ENCODE peak calls at places on chromosomes 3 and 15, in seven cellular contexts. V is HepG2, G is GM12878, S is HCT116, H is GM23338, I is H1, R is K562. M is an unnamed sample. For H3K4me1, the result is how much of the 10 kb centered on the place peaks cover.

GRCh38 chr3:113261996-113262665 is 50.8 kb downstream of the BOC start:
- DNase-seq in S (no peak), G (no peak), H (no peak), I (no peak), V (peak), R (no peak), M (no peak)

GRCh38 chr3:11212784-11213183 is 58.5 kb downstream of the HRH1 start:
- DNase-seq in H (no peak), S (peak), I (no peak), R (no peak), V (no peak), G (no peak), M (peak)

GRCh38 chr3:123388811-123389210 is 60.1 kb downstream of the ADCY5 start:
- DNase-seq in G (no peak), H (no peak), R (no peak), I (no peak), V (no peak), S (no peak), M (no peak)

GRCh38 chr3:124078978-124079911 is 87.3 kb upstream of the ROPN1 start:
- DNase-seq in R (peak), G (no peak), S (peak), V (peak), H (peak), I (no peak), M (peak)

GRCh38 chr3:130907966-130908365 is 14.1 kb downstream of the ATP2C1 start:
- DNase-seq in G (no peak), R (no peak), I (no peak), V (no peak), H (no peak), S (no peak), M (no peak)

GRCh38 chr15:31296304-31297220 is 30.1 kb upstream of the KLF13 start:
- DNase-seq in H (no peak), I (no peak), S (no peak), G (no peak), R (no peak), V (peak), M (peak)

GRCh38 chr3:126432901-126433480 is 38.3 kb downstream of the CFAP100 start:
- DNase-seq in S (no peak), R (no peak), I (no peak), H (no peak), G (no peak), V (no peak), M (no peak)

GRCh38 chr3:11596387-11596786 is 47.3 kb downstream of the VGLL4 start:
- DNase-seq in I (no peak), S (no peak), G (no peak), H (no peak), R (no peak), V (no peak), M (no peak)

GRCh38 chr3:95097493-95097892 is 1034.6 kb downstream of the NSUN3 start:
- DNase-seq in R (no peak), G (no peak), H (no peak), V (no peak), I (no peak), S (no peak), M (no peak)

GRCh38 chr15:31869640-31870335 is 160.5 kb upstream of the CHRNA7 start:
- DNase-seq in I (no peak), V (no peak), R (no peak), H (peak), S (no peak), G (no peak), M (no peak)

GRCh38 chr15:65653341-65653740 is 31.6 kb downstream of the SLC24A1 start:
- DNase-seq in I (no peak), S (no peak), H (no peak), V (no peak), R (no peak), G (no peak), M (peak)

DNA sequence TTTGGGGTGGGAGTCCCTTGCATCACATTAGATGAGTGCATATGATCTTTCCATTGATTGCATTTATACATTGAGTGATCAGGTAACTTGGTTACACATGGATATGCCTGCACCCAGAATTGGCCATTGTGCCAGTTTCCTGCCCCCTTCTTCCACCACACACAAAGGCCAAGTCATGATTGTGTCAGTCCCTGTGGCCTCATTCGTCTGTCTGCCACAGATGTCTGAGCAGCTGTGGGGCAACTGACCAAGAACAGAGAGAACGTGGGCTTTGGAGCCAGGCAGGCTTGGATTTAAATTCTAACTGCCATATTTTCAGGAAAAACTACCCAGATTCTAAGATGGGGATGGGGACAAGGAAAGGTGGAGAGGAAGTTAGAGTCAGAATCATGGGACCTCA is 27.0 kb downstream of the CCNL1 start:
- DNase-seq in R (no peak), H (no peak), I (no peak), S (no peak), G (no peak), V (no peak), M (no peak)
- H3K4me1 ChIP-seq in R (under half), H (under half), I (under half), S (half or more), G (under half), V (half or more), M (under half)

GRCh38 chr3:193859195-193859594 is 266.2 kb downstream of the OPA1 start:
- DNase-seq in V (no peak), S (no peak), I (no peak), G (no peak), R (peak), H (no peak), M (no peak)

GRCh38 chr3:193861036-193861435 is 268.0 kb downstream of the OPA1 start:
- DNase-seq in G (no peak), H (no peak), R (no peak), I (no peak), S (no peak), V (no peak), M (no peak)

GRCh38 chr3:193865879-193866480 is 270.0 kb upstream of the HES1 start:
- DNase-seq in G (no peak), S (no peak), H (no peak), I (no peak), V (no peak), R (no peak), M (no peak)

GRCh38 chr3:193865339-193865738 is 270.6 kb upstream of the HES1 start:
- DNase-seq in R (no peak), I (no peak), S (no peak), V (no peak), G (no peak), H (no peak), M (no peak)

DNA sequence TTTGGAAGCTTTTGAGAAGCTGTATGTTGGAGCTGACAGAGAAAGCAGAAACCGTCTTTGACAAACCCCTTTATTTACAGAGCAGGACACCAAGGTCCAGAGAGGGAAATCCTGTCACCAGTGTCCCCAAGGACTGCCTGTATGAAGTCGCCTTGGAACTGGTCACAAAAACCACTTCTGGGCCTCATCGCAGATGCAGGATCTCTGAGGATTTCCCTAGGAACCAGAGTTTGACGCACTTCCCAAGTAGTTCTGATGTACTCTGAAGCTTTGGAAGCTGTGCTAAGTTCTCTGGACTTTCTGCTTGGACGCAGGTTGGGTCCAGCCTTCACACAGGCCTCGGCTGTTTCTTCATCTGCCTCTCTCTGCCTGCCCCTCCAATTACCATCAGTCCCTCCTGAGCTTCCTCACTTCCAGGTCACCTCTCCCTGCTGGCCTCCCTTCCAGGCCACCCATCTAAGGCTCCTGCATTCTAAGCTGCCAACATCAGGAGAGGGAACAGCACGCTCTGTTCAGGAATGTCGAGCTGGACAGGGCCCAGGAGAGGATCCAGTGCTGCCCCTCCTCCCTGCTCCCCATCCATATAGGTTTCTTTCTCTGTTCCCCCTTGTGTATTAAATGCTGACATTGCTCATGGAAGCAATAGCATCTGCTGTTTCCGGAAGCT is 270.8 kb downstream of the OPA1 start:
- DNase-seq in V (no peak), G (no peak), R (no peak), I (no peak), S (no peak), H (no peak), M (no peak)
- TF ChIP-seq POLR2AphosphoS5 in V (no peak), G (no peak), R (no peak), I (no peak), S (no peak), H (no peak), M (no peak)

DNA sequence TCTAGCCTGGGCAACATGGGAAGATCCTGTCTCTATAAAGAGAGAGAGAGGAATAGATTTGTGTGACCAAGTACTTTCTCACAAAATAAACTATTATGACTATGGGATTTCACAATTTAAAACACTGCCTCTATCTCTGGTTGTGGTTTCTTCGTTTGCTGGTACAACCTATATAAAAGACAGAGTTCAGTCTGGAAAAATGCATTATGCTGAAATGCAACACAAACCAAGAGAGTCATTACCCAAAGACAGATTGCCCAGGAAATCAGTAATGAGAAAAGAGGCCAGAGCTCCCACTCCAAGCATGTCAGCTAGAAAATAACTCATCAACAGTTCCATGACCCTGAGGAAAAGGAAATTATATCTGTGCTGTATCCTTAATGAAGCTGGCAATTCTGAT is 23.2 kb downstream of the GPR176 start:
- DNase-seq in S (no peak), I (no peak), G (no peak), R (no peak), H (no peak), V (no peak), M (no peak)
- TF ChIP-seq EZH2 in S (no peak), I (no peak), G (no peak), R (no peak), H (no peak), V (no peak), M (no peak)

GRCh38 chr3:178518660-178519396 is 17.4 kb upstream of the KCNMB2 start:
- DNase-seq in V (no peak), G (peak), R (no peak), H (no peak), S (no peak), I (no peak), M (peak)

GRCh38 chr3:178517665-178518366 is 18.4 kb upstream of the KCNMB2 start:
- DNase-seq in V (no peak), G (no peak), I (no peak), R (no peak), S (no peak), H (no peak), M (no peak)

GRCh38 chr3:178522200-178523052 is 13.8 kb upstream of the KCNMB2 start:
- DNase-seq in S (no peak), H (no peak), G (no peak), I (no peak), R (no peak), V (no peak), M (peak)

GRCh38 chr3:178520436-178520835 is 15.8 kb upstream of the KCNMB2 start:
- DNase-seq in V (no peak), H (no peak), R (no peak), G (no peak), I (no peak), S (no peak), M (peak)

GRCh38 chr3:178519701-178520100 is 16.5 kb upstream of the KCNMB2 start:
- DNase-seq in G (no peak), I (no peak), S (no peak), V (no peak), H (no peak), R (no peak), M (no peak)
- H3K4me1 ChIP-seq in G (half or more), I (under half), S (under half), V (under half), H (under half), R (under half), M (under half)

DNA sequence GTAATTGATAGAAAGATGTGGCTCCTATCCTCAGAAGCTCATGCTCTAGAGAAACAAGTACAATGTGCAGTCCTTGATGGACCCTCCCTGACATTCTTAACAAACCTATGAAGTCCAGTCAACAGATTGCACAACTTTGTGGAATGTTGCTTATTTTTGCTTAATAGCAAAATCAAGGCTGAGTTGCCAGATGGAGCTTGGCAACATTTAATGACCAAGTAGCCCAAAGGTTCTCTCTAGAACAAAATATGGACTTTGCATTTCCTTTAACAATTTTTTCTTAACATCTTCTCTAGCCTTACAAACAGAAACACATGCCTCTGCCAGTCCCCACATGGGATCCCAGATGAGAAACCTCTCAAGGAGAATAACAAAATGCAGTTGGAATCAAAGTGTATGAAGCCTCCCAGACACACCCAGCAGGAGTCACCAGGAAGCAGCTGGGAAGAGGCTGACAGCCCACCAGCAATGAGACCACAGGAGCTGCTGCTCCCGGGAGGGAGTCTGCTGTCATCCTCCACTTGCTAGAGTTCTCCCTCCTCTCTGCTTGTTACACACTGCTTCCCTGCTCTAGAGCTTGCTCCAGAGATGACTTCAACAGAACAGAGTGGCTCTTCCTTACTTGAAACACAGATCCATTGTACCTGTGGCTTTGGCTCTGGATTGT is 422.4 kb upstream of the CDIN1 start:
- DNase-seq in S (no peak), R (no peak), V (peak), G (no peak), H (no peak), I (no peak), M (no peak)
- TF ChIP-seq POLR2AphosphoS5 in S (no peak), R (no peak), V (no peak), G (no peak), H (no peak), I (no peak), M (no peak)

DNA sequence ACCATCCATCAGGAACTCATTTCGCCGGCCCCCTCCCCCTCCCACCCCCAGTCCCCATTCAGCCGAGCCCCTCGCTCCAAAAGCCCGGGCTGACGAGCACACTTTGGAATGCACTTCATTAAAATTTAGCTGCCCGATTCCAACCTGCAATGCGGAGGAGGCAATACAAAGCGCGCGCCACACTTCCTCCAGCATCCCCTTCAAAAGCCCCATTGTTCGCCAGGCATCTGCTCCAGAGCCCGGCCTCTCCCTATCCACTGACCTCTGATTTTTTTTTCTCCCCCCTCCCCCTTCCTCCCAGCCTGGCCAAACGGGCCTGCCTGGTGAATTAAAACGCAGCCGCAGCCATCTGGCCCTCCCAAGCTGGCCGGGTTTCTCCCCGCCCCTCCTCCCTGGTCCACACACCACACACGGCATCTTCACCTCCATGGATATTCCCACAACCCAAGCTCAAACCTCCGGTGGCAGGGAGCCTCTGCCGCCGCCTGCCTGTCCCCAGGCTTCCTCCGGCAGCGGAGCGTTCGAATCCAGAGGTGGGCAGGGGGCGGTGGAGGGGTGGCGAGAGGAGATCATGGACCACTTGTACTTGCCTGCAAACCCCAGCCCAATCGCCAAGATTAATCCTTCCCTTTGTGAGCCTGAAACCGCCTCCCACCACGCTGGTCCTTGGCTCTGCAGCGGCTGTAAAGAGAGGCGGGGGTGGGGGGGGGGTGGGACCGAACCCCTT is 441.3 kb downstream of the MAGI1 start:
- DNase-seq in S (no peak), I (peak), G (no peak), R (no peak), V (no peak), H (peak), M (peak)
- TF ChIP-seq EZH2 in S (no peak), I (no peak), G (no peak), R (no peak), V (no peak), H (no peak), M (no peak)

GRCh38 chr15:70703066-70703465 is 60.3 kb downstream of the UACA start:
- DNase-seq in G (no peak), I (no peak), S (no peak), R (no peak), V (no peak), H (no peak), M (peak)
- H3K4me1 ChIP-seq in G (under half), I (under half), S (under half), R (under half), V (under half), H (under half), M (under half)

GRCh38 chr15:73826711-73827243 is 46.6 kb upstream of the TBC1D21 start:
- DNase-seq in S (no peak), R (peak), G (no peak), H (no peak), I (no peak), V (no peak), M (no peak)
- TF ChIP-seq POLR2AphosphoS5 in S (no peak), R (no peak), G (no peak), H (no peak), I (no peak), V (no peak), M (no peak)

GRCh38 chr3:184259878-184260570 is 1.3 kb downstream of the CAMK2N2 start:
- DNase-seq in V (no peak), G (no peak), S (no peak), H (peak), R (peak), I (peak), M (no peak)

GRCh38 chr3:184262927-184263179 is 1.5 kb upstream of the CAMK2N2 start:
- DNase-seq in V (no peak), S (no peak), H (no peak), G (no peak), I (no peak), R (no peak), M (no peak)

GRCh38 chr3:184260571-184261269 is 633 bp downstream of the CAMK2N2 start:
- DNase-seq in S (no peak), I (peak), R (peak), G (no peak), H (peak), V (no peak), M (no peak)

GRCh38 chr3:184261270-184262165 is at the start of gene CAMK2N2:
- DNase-seq in S (no peak), G (no peak), V (peak), H (peak), I (peak), R (peak), M (no peak)

GRCh38 chr3:184262166-184262926 is 993 bp upstream of the CAMK2N2 start:
- DNase-seq in G (no peak), I (peak), R (peak), V (no peak), H (peak), S (no peak), M (peak)
- TF ChIP-seq EZH2 in G (no peak), I (no peak), R (no peak), V (peak), H (peak), S (no peak), M (peak)

DNA sequence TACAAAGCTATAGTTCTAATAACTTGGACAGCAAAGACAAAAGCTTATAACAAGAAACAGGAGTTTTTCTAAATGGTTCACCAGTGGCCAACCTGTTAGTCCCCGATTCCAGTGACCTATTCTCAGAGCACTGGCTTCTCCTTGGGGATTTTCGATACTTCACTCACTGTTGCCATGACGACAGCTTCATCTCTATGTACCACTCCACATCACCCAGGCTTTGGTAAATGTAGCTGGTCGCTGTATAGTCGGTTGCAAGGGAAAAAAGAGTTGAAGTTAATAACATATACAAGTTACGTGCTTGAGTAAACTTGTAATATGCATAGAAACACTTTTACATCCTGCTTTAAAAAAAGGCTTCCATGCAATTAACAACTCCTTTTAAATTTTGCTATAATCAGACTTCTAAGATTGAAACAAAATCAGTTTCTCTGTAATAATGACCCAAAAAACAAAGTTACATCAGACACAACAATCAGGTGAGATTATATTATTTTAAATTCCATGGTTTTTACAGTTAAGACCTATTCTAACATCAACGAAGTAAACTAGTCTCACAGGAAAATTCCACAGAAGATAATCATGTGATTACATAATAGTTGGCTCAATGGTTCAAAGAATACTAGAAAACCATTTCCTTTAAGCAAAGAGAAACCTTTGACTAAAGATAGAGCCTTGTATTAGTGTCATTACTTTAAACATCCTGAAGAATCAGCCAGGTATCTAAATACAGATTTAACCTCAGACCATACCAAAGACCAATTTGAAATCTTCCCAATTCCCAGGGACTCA is 2.9 kb downstream of the CCNL1 start:
- DNase-seq in V (peak), R (peak), S (no peak), I (no peak), H (peak), G (no peak), M (no peak)
- H3K4me1 ChIP-seq in V (half or more), R (under half), S (under half), I (under half), H (under half), G (under half), M (half or more)

M was measured in endothelial cell of umbilical vein.